ENCODE peak calls at places on chromosomes 16 and 17, in nine cellular contexts. One of them, this sample, is unnamed.

GRCh38 chr16:71919033-71919432 is 23.7 kb downstream of the IST1 start:
- DNase-seq in IMR-90: no peak
- DNase-seq in activated naive CD4-positive, alpha-beta T cell: no peak
- DNase-seq in effector memory CD8-positive, alpha-beta T cell: no peak
- DNase-seq in cardiac fibroblast: no peak
- DNase-seq in aorta: no peak
- DNase-seq in HEK293T: no peak
- DNase-seq in T47D: no peak
- DNase-seq in globus pallidus: peak
- DNase-seq in this sample: no peak

GRCh38 chr17:78034429-78035091 is 76.1 kb downstream of the TNRC6C start:
- DNase-seq in T47D: no peak
- DNase-seq in cardiac fibroblast: peak
- DNase-seq in globus pallidus: no peak
- DNase-seq in aorta: no peak
- DNase-seq in activated naive CD4-positive, alpha-beta T cell: no peak
- DNase-seq in HEK293T: no peak
- DNase-seq in IMR-90: peak
- DNase-seq in effector memory CD8-positive, alpha-beta T cell: no peak
- DNase-seq in this sample: no peak

GRCh38 chr16:70688266-70688742 is 2.5 kb upstream of the MTSS2 start:
- DNase-seq in globus pallidus: peak
- DNase-seq in activated naive CD4-positive, alpha-beta T cell: no peak
- DNase-seq in IMR-90: peak
- DNase-seq in aorta: peak
- DNase-seq in cardiac fibroblast: peak
- DNase-seq in T47D: no peak
- DNase-seq in HEK293T: no peak
- DNase-seq in effector memory CD8-positive, alpha-beta T cell: no peak
- DNase-seq in this sample: no peak

GRCh38 chr17:39939031-39939430 is 11.5 kb downstream of the LRRC3C start:
- DNase-seq in globus pallidus: no peak
- DNase-seq in cardiac fibroblast: no peak
- DNase-seq in activated naive CD4-positive, alpha-beta T cell: no peak
- DNase-seq in IMR-90: no peak
- DNase-seq in HEK293T: no peak
- DNase-seq in T47D: no peak
- DNase-seq in effector memory CD8-positive, alpha-beta T cell: no peak
- DNase-seq in aorta: no peak
- DNase-seq in this sample: no peak

GRCh38 chr16:80569440-80570105 is 28.8 kb downstream of the DYNLRB2 start:
- DNase-seq in T47D: no peak
- DNase-seq in effector memory CD8-positive, alpha-beta T cell: peak
- DNase-seq in HEK293T: no peak
- DNase-seq in activated naive CD4-positive, alpha-beta T cell: peak
- DNase-seq in globus pallidus: no peak
- DNase-seq in cardiac fibroblast: peak
- DNase-seq in IMR-90: peak
- DNase-seq in aorta: no peak
- DNase-seq in this sample: no peak

GRCh38 chr16:56231-56927 is 2.8 kb downstream of the SNRNP25 start:
- DNase-seq in aorta: peak
- DNase-seq in T47D: no peak
- DNase-seq in activated naive CD4-positive, alpha-beta T cell: no peak
- DNase-seq in IMR-90: no peak
- DNase-seq in globus pallidus: no peak
- DNase-seq in effector memory CD8-positive, alpha-beta T cell: no peak
- DNase-seq in HEK293T: no peak
- DNase-seq in cardiac fibroblast: no peak
- DNase-seq in this sample: no peak

GRCh38 chr16:82460761-82461160 is 166.0 kb upstream of the CDH13 start:
- DNase-seq in HEK293T: no peak
- DNase-seq in aorta: no peak
- DNase-seq in IMR-90: no peak
- DNase-seq in effector memory CD8-positive, alpha-beta T cell: no peak
- DNase-seq in globus pallidus: no peak
- DNase-seq in cardiac fibroblast: no peak
- DNase-seq in T47D: no peak
- DNase-seq in activated naive CD4-positive, alpha-beta T cell: no peak
- DNase-seq in this sample: no peak

GRCh38 chr17:4605826-4606225 is 21.5 kb downstream of the SMTNL2 start:
- DNase-seq in aorta: peak
- DNase-seq in activated naive CD4-positive, alpha-beta T cell: no peak
- DNase-seq in globus pallidus: peak
- DNase-seq in T47D: no peak
- DNase-seq in HEK293T: no peak
- DNase-seq in effector memory CD8-positive, alpha-beta T cell: no peak
- DNase-seq in cardiac fibroblast: peak
- DNase-seq in IMR-90: peak
- DNase-seq in this sample: no peak

GRCh38 chr17:8468988-8469387 is 33.3 kb downstream of the NDEL1 start:
- DNase-seq in cardiac fibroblast: no peak
- DNase-seq in aorta: no peak
- DNase-seq in HEK293T: no peak
- DNase-seq in T47D: no peak
- DNase-seq in effector memory CD8-positive, alpha-beta T cell: no peak
- DNase-seq in activated naive CD4-positive, alpha-beta T cell: no peak
- DNase-seq in globus pallidus: no peak
- DNase-seq in IMR-90: no peak
- DNase-seq in this sample: no peak

GRCh38 chr16:23587726-23588125 is 8.4 kb downstream of the NDUFAB1 start:
- DNase-seq in aorta: no peak
- DNase-seq in cardiac fibroblast: peak
- DNase-seq in HEK293T: no peak
- DNase-seq in T47D: no peak
- DNase-seq in effector memory CD8-positive, alpha-beta T cell: no peak
- DNase-seq in IMR-90: peak
- DNase-seq in activated naive CD4-positive, alpha-beta T cell: no peak
- DNase-seq in globus pallidus: no peak
- DNase-seq in this sample: no peak

GRCh38 chr17:882827-883585 is 96.6 kb downstream of the NXN start:
- DNase-seq in IMR-90: peak
- DNase-seq in cardiac fibroblast: peak
- DNase-seq in aorta: no peak
- DNase-seq in globus pallidus: no peak
- DNase-seq in T47D: no peak
- DNase-seq in effector memory CD8-positive, alpha-beta T cell: no peak
- DNase-seq in activated naive CD4-positive, alpha-beta T cell: no peak
- DNase-seq in HEK293T: no peak
- DNase-seq in this sample: no peak

GRCh38 chr16:70796301-70796700 is 4.7 kb downstream of the VAC14 start:
- DNase-seq in IMR-90: no peak
- DNase-seq in aorta: no peak
- DNase-seq in activated naive CD4-positive, alpha-beta T cell: no peak
- DNase-seq in effector memory CD8-positive, alpha-beta T cell: no peak
- DNase-seq in cardiac fibroblast: no peak
- DNase-seq in HEK293T: no peak
- DNase-seq in globus pallidus: no peak
- DNase-seq in T47D: no peak
- DNase-seq in this sample: no peak

GRCh38 chr16:64094992-64095579 is 1026.8 kb downstream of the CDH11 start:
- DNase-seq in effector memory CD8-positive, alpha-beta T cell: no peak
- DNase-seq in globus pallidus: no peak
- DNase-seq in activated naive CD4-positive, alpha-beta T cell: no peak
- DNase-seq in IMR-90: peak
- DNase-seq in HEK293T: no peak
- DNase-seq in cardiac fibroblast: no peak
- DNase-seq in aorta: no peak
- DNase-seq in T47D: no peak
- DNase-seq in this sample: no peak

GRCh38 chr16:24538756-24539294 is 541 bp upstream of the RBBP6 start:
- DNase-seq in cardiac fibroblast: no peak
- DNase-seq in globus pallidus: no peak
- DNase-seq in aorta: no peak
- DNase-seq in HEK293T: peak
- DNase-seq in T47D: peak
- DNase-seq in activated naive CD4-positive, alpha-beta T cell: no peak
- DNase-seq in IMR-90: no peak
- DNase-seq in effector memory CD8-positive, alpha-beta T cell: no peak
- DNase-seq in this sample: no peak

GRCh38 chr17:68440526-68440925 is 16.8 kb downstream of the WIPI1 start:
- DNase-seq in HEK293T: no peak
- DNase-seq in cardiac fibroblast: no peak
- DNase-seq in T47D: no peak
- DNase-seq in globus pallidus: no peak
- DNase-seq in aorta: no peak
- DNase-seq in effector memory CD8-positive, alpha-beta T cell: no peak
- DNase-seq in activated naive CD4-positive, alpha-beta T cell: no peak
- DNase-seq in IMR-90: no peak
- DNase-seq in this sample: no peak

GRCh38 chr17:66348605-66349165 is 46.3 kb downstream of the PRKCA start:
- DNase-seq in aorta: no peak
- DNase-seq in effector memory CD8-positive, alpha-beta T cell: no peak
- DNase-seq in cardiac fibroblast: peak
- DNase-seq in IMR-90: peak
- DNase-seq in HEK293T: peak
- DNase-seq in activated naive CD4-positive, alpha-beta T cell: no peak
- DNase-seq in globus pallidus: no peak
- DNase-seq in T47D: no peak
- DNase-seq in this sample: no peak

GRCh38 chr17:3744032-3744431 is 20.3 kb downstream of the HASPIN start:
- DNase-seq in HEK293T: no peak
- DNase-seq in cardiac fibroblast: no peak
- DNase-seq in aorta: no peak
- DNase-seq in globus pallidus: no peak
- DNase-seq in T47D: no peak
- DNase-seq in IMR-90: peak
- DNase-seq in activated naive CD4-positive, alpha-beta T cell: no peak
- DNase-seq in effector memory CD8-positive, alpha-beta T cell: no peak
- DNase-seq in this sample: no peak

GRCh38 chr17:70184770-70185169 is 15.4 kb downstream of the KCNJ2 start:
- DNase-seq in effector memory CD8-positive, alpha-beta T cell: no peak
- DNase-seq in aorta: no peak
- DNase-seq in HEK293T: no peak
- DNase-seq in IMR-90: peak
- DNase-seq in cardiac fibroblast: peak
- DNase-seq in activated naive CD4-positive, alpha-beta T cell: no peak
- DNase-seq in T47D: no peak
- DNase-seq in globus pallidus: no peak
- DNase-seq in this sample: no peak

GRCh38 chr17:67605259-67605912 is 112.3 kb upstream of the NOL11 start:
- DNase-seq in IMR-90: no peak
- DNase-seq in aorta: peak
- DNase-seq in cardiac fibroblast: peak
- DNase-seq in activated naive CD4-positive, alpha-beta T cell: no peak
- DNase-seq in HEK293T: no peak
- DNase-seq in T47D: no peak
- DNase-seq in globus pallidus: peak
- DNase-seq in effector memory CD8-positive, alpha-beta T cell: no peak
- DNase-seq in this sample: no peak

GRCh38 chr17:728911-729310 is 3.5 kb upstream of the TLCD3A start:
- DNase-seq in aorta: no peak
- DNase-seq in IMR-90: no peak
- DNase-seq in effector memory CD8-positive, alpha-beta T cell: no peak
- DNase-seq in HEK293T: no peak
- DNase-seq in T47D: no peak
- DNase-seq in activated naive CD4-positive, alpha-beta T cell: no peak
- DNase-seq in cardiac fibroblast: no peak
- DNase-seq in globus pallidus: no peak
- DNase-seq in this sample: no peak

GRCh38 chr17:81931557-81932332 is 4.2 kb upstream of the MAFG start:
- DNase-seq in effector memory CD8-positive, alpha-beta T cell: no peak
- DNase-seq in T47D: no peak
- DNase-seq in IMR-90: no peak
- DNase-seq in cardiac fibroblast: no peak
- DNase-seq in aorta: peak
- DNase-seq in HEK293T: no peak
- DNase-seq in activated naive CD4-positive, alpha-beta T cell: no peak
- DNase-seq in globus pallidus: no peak
- DNase-seq in this sample: no peak

GRCh38 chr17:40854175-40854814 is 12.7 kb downstream of the KRT12 start:
- DNase-seq in effector memory CD8-positive, alpha-beta T cell: no peak
- DNase-seq in HEK293T: no peak
- DNase-seq in cardiac fibroblast: peak
- DNase-seq in T47D: no peak
- DNase-seq in globus pallidus: no peak
- DNase-seq in IMR-90: peak
- DNase-seq in activated naive CD4-positive, alpha-beta T cell: no peak
- DNase-seq in aorta: no peak
- DNase-seq in this sample: no peak

GRCh38 chr17:80372456-80372855 is 42.5 kb upstream of the ENDOV start:
- DNase-seq in IMR-90: no peak
- DNase-seq in HEK293T: no peak
- DNase-seq in cardiac fibroblast: no peak
- DNase-seq in globus pallidus: no peak
- DNase-seq in activated naive CD4-positive, alpha-beta T cell: no peak
- DNase-seq in aorta: peak
- DNase-seq in T47D: no peak
- DNase-seq in effector memory CD8-positive, alpha-beta T cell: no peak
- DNase-seq in this sample: no peak

GRCh38 chr16:53518550-53519416 is 15.8 kb upstream of the AKTIP start:
- DNase-seq in activated naive CD4-positive, alpha-beta T cell: peak
- DNase-seq in cardiac fibroblast: peak
- DNase-seq in HEK293T: no peak
- DNase-seq in T47D: no peak
- DNase-seq in globus pallidus: no peak
- DNase-seq in effector memory CD8-positive, alpha-beta T cell: peak
- DNase-seq in aorta: no peak
- DNase-seq in IMR-90: peak
- DNase-seq in this sample: peak

GRCh38 chr16:2854700-2855309 is 3.2 kb downstream of the PRSS22 start:
- DNase-seq in HEK293T: no peak
- DNase-seq in activated naive CD4-positive, alpha-beta T cell: no peak
- DNase-seq in IMR-90: no peak
- DNase-seq in cardiac fibroblast: no peak
- DNase-seq in aorta: no peak
- DNase-seq in globus pallidus: no peak
- DNase-seq in T47D: no peak
- DNase-seq in effector memory CD8-positive, alpha-beta T cell: no peak
- DNase-seq in this sample: no peak

GRCh38 chr16:2276501-2277195 is 8.7 kb upstream of the RNPS1 start:
- DNase-seq in activated naive CD4-positive, alpha-beta T cell: no peak
- DNase-seq in T47D: no peak
- DNase-seq in effector memory CD8-positive, alpha-beta T cell: no peak
- DNase-seq in globus pallidus: no peak
- DNase-seq in cardiac fibroblast: no peak
- DNase-seq in HEK293T: no peak
- DNase-seq in aorta: no peak
- DNase-seq in IMR-90: no peak
- DNase-seq in this sample: no peak

GRCh38 chr17:28738680-28739384 is 5.0 kb upstream of the TRAF4 start:
- DNase-seq in globus pallidus: no peak
- DNase-seq in effector memory CD8-positive, alpha-beta T cell: no peak
- DNase-seq in aorta: no peak
- DNase-seq in activated naive CD4-positive, alpha-beta T cell: no peak
- DNase-seq in HEK293T: no peak
- DNase-seq in T47D: no peak
- DNase-seq in cardiac fibroblast: no peak
- DNase-seq in IMR-90: no peak
- DNase-seq in this sample: peak

GRCh38 chr17:75228847-75229246 is 23.4 kb downstream of the NUP85 start:
- DNase-seq in HEK293T: no peak
- DNase-seq in activated naive CD4-positive, alpha-beta T cell: no peak
- DNase-seq in cardiac fibroblast: no peak
- DNase-seq in T47D: no peak
- DNase-seq in IMR-90: no peak
- DNase-seq in aorta: no peak
- DNase-seq in globus pallidus: no peak
- DNase-seq in effector memory CD8-positive, alpha-beta T cell: no peak
- DNase-seq in this sample: no peak

GRCh38 chr17:74754832-74755231 is 6.4 kb downstream of the NHERF1 start:
- DNase-seq in T47D: no peak
- DNase-seq in aorta: no peak
- DNase-seq in IMR-90: no peak
- DNase-seq in globus pallidus: no peak
- DNase-seq in cardiac fibroblast: no peak
- DNase-seq in HEK293T: no peak
- DNase-seq in activated naive CD4-positive, alpha-beta T cell: no peak
- DNase-seq in effector memory CD8-positive, alpha-beta T cell: no peak
- DNase-seq in this sample: no peak

GRCh38 chr17:50550661-50551432 is 3.9 kb downstream of the SPATA20 start:
- DNase-seq in aorta: peak
- DNase-seq in IMR-90: peak
- DNase-seq in activated naive CD4-positive, alpha-beta T cell: no peak
- DNase-seq in effector memory CD8-positive, alpha-beta T cell: no peak
- DNase-seq in globus pallidus: peak
- DNase-seq in cardiac fibroblast: peak
- DNase-seq in T47D: peak
- DNase-seq in HEK293T: peak
- DNase-seq in this sample: no peak

GRCh38 chr17:75619506-75620431 is 13.5 kb upstream of the SMIM5 start:
- DNase-seq in effector memory CD8-positive, alpha-beta T cell: no peak
- DNase-seq in activated naive CD4-positive, alpha-beta T cell: no peak
- DNase-seq in cardiac fibroblast: peak
- DNase-seq in HEK293T: peak
- DNase-seq in globus pallidus: no peak
- DNase-seq in T47D: no peak
- DNase-seq in aorta: no peak
- DNase-seq in IMR-90: peak
- DNase-seq in this sample: no peak